ENCODE peak calls at places on chromosomes 1 and 21, in five cellular contexts. One of them, this sample, is unnamed.

GRCh38 chr21:43187715-43188114 is 18.9 kb downstream of the CRYAA start:
- DNase-seq in epithelial cell of proximal tubule: no peak
- DNase-seq in GM12878: no peak
- DNase-seq in thoracic aorta: no peak
- DNase-seq in H7: no peak
- DNase-seq in this sample: no peak

GRCh38 chr1:13830170-13830569 is 130.2 kb downstream of the PRDM2 start:
- DNase-seq in epithelial cell of proximal tubule: no peak
- DNase-seq in H7: no peak
- DNase-seq in GM12878: no peak
- DNase-seq in thoracic aorta: no peak
- DNase-seq in this sample: no peak

GRCh38 chr1:16204634-16205332 is 7.7 kb downstream of the ARHGEF19 start:
- DNase-seq in epithelial cell of proximal tubule: no peak
- DNase-seq in GM12878: no peak
- DNase-seq in thoracic aorta: no peak
- DNase-seq in H7: peak
- DNase-seq in this sample: peak

GRCh38 chr1:201598973-201599372 is 60.0 kb downstream of the NAV1 start:
- DNase-seq in epithelial cell of proximal tubule: no peak
- DNase-seq in H7: no peak
- DNase-seq in thoracic aorta: no peak
- DNase-seq in GM12878: no peak
- DNase-seq in this sample: no peak

GRCh38 chr1:224256642-224257041 is 73.3 kb downstream of the NVL start:
- DNase-seq in H7: peak
- DNase-seq in GM12878: no peak
- DNase-seq in thoracic aorta: no peak
- DNase-seq in epithelial cell of proximal tubule: no peak
- DNase-seq in this sample: no peak

GRCh38 chr1:185058886-185059285 is 13.5 kb downstream of the RNF2 start:
- DNase-seq in H7: no peak
- DNase-seq in epithelial cell of proximal tubule: no peak
- DNase-seq in thoracic aorta: no peak
- DNase-seq in GM12878: no peak
- DNase-seq in this sample: no peak

GRCh38 chr1:43786975-43787374 is 79.6 kb downstream of the ST3GAL3 start:
- DNase-seq in thoracic aorta: no peak
- DNase-seq in epithelial cell of proximal tubule: no peak
- DNase-seq in H7: no peak
- DNase-seq in GM12878: no peak
- DNase-seq in this sample: no peak

GRCh38 chr1:8985915-8986813 is 40.1 kb downstream of the SLC2A7 start:
- DNase-seq in H7: no peak
- DNase-seq in GM12878: no peak
- DNase-seq in thoracic aorta: peak
- DNase-seq in epithelial cell of proximal tubule: peak
- DNase-seq in this sample: no peak

GRCh38 chr1:37630426-37631038 is 4.2 kb downstream of the RSPO1 start:
- DNase-seq in thoracic aorta: no peak
- DNase-seq in GM12878: no peak
- DNase-seq in epithelial cell of proximal tubule: no peak
- DNase-seq in H7: peak
- DNase-seq in this sample: no peak

GRCh38 chr1:27832762-27833161 is 2.2 kb downstream of the PPP1R8 start:
- DNase-seq in thoracic aorta: no peak
- DNase-seq in H7: no peak
- DNase-seq in GM12878: no peak
- DNase-seq in epithelial cell of proximal tubule: no peak
- DNase-seq in this sample: no peak

GRCh38 chr21:42835611-42836401 is 43.5 kb downstream of the WDR4 start:
- DNase-seq in epithelial cell of proximal tubule: no peak
- DNase-seq in GM12878: no peak
- DNase-seq in thoracic aorta: no peak
- DNase-seq in H7: no peak
- DNase-seq in this sample: no peak

GRCh38 chr1:202871367-202871766 is 17.6 kb downstream of the RABIF start:
- DNase-seq in epithelial cell of proximal tubule: no peak
- DNase-seq in thoracic aorta: no peak
- DNase-seq in GM12878: no peak
- DNase-seq in H7: no peak
- DNase-seq in this sample: no peak

GRCh38 chr21:16425297-16425696 is 695.5 kb downstream of the USP25 start:
- DNase-seq in epithelial cell of proximal tubule: no peak
- DNase-seq in GM12878: no peak
- DNase-seq in H7: no peak
- DNase-seq in thoracic aorta: no peak
- DNase-seq in this sample: no peak

GRCh38 chr1:200279810-200280411 is 129.9 kb downstream of the ZNF281 start:
- DNase-seq in H7: peak
- DNase-seq in thoracic aorta: no peak
- DNase-seq in GM12878: no peak
- DNase-seq in epithelial cell of proximal tubule: no peak
- DNase-seq in this sample: peak

GRCh38 chr1:8090241-8090702 is 64.2 kb upstream of the ERRFI1 start:
- DNase-seq in GM12878: no peak
- DNase-seq in epithelial cell of proximal tubule: no peak
- DNase-seq in H7: no peak
- DNase-seq in thoracic aorta: no peak
- DNase-seq in this sample: no peak

GRCh38 chr1:74715806-74716205 is 17.0 kb downstream of the CRYZ start:
- DNase-seq in thoracic aorta: no peak
- DNase-seq in GM12878: no peak
- DNase-seq in H7: no peak
- DNase-seq in epithelial cell of proximal tubule: no peak
- DNase-seq in this sample: no peak

GRCh38 chr1:74713849-74714248 is 19.0 kb downstream of the CRYZ start:
- DNase-seq in GM12878: no peak
- DNase-seq in epithelial cell of proximal tubule: no peak
- DNase-seq in H7: no peak
- DNase-seq in thoracic aorta: no peak
- DNase-seq in this sample: no peak

GRCh38 chr1:74717626-74718025 is 15.2 kb downstream of the CRYZ start:
- DNase-seq in GM12878: no peak
- DNase-seq in H7: no peak
- DNase-seq in epithelial cell of proximal tubule: no peak
- DNase-seq in thoracic aorta: no peak
- DNase-seq in this sample: no peak

GRCh38 chr1:74714429-74715362 is 18.2 kb downstream of the CRYZ start:
- DNase-seq in GM12878: no peak
- DNase-seq in epithelial cell of proximal tubule: no peak
- DNase-seq in thoracic aorta: no peak
- DNase-seq in H7: no peak
- DNase-seq in this sample: no peak

GRCh38 chr1:74716822-74717221 is 16.0 kb downstream of the CRYZ start:
- DNase-seq in H7: no peak
- DNase-seq in GM12878: no peak
- DNase-seq in thoracic aorta: no peak
- DNase-seq in epithelial cell of proximal tubule: no peak
- DNase-seq in this sample: no peak
- H3K4me3 ChIP-seq in H7: no peak
- H3K4me3 ChIP-seq in GM12878: no peak
- H3K4me3 ChIP-seq in thoracic aorta: no peak
- H3K4me3 ChIP-seq in epithelial cell of proximal tubule: no peak
- H3K4me3 ChIP-seq in this sample: no peak

GRCh38 chr1:150111670-150112069 is 38.0 kb upstream of the PLEKHO1 start:
- DNase-seq in H7: no peak
- DNase-seq in thoracic aorta: no peak
- DNase-seq in GM12878: no peak
- DNase-seq in epithelial cell of proximal tubule: no peak
- DNase-seq in this sample: no peak

GRCh38 chr1:150102986-150103385 is 35.4 kb downstream of the VPS45 start:
- DNase-seq in thoracic aorta: no peak
- DNase-seq in H7: no peak
- DNase-seq in GM12878: no peak
- DNase-seq in epithelial cell of proximal tubule: no peak
- DNase-seq in this sample: no peak

GRCh38 chr1:150109567-150109966 is 40.1 kb upstream of the PLEKHO1 start:
- DNase-seq in GM12878: no peak
- DNase-seq in epithelial cell of proximal tubule: no peak
- DNase-seq in H7: no peak
- DNase-seq in thoracic aorta: no peak
- DNase-seq in this sample: peak

GRCh38 chr1:150110066-150110465 is 39.6 kb upstream of the PLEKHO1 start:
- DNase-seq in epithelial cell of proximal tubule: no peak
- DNase-seq in GM12878: no peak
- DNase-seq in H7: no peak
- DNase-seq in thoracic aorta: no peak
- DNase-seq in this sample: peak

DNA sequence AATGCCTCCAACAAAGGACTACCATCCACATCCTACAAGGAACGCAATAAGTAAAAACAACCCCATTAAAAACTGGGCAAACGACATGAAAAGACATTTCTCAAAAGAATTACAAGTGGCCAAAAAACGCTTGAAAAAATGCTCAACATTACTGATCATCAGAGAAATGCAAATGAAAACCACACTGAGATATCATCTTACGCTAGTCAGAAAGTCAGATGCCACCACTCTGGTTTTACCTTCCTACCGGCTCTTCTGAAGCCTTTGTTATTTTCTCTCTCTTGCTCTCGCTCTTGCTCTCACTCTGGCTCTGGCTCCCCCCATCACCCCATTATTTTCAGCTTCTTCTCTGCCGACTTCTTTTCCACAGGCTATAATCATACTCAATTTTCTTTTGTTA is 38.8 kb downstream of the VPS45 start:
- DNase-seq in GM12878: no peak
- DNase-seq in thoracic aorta: no peak
- DNase-seq in H7: no peak
- DNase-seq in epithelial cell of proximal tubule: no peak
- DNase-seq in this sample: no peak
- H3K4me3 ChIP-seq in GM12878: no peak
- H3K4me3 ChIP-seq in thoracic aorta: no peak
- H3K4me3 ChIP-seq in H7: no peak
- H3K4me3 ChIP-seq in epithelial cell of proximal tubule: no peak
- H3K4me3 ChIP-seq in this sample: no peak

GRCh38 chr1:110005971-110006370 is 21.4 kb downstream of the AHCYL1 start:
- DNase-seq in epithelial cell of proximal tubule: no peak
- DNase-seq in H7: no peak
- DNase-seq in thoracic aorta: no peak
- DNase-seq in GM12878: no peak
- DNase-seq in this sample: no peak
- H3K4me3 ChIP-seq in epithelial cell of proximal tubule: peak
- H3K4me3 ChIP-seq in H7: no peak
- H3K4me3 ChIP-seq in thoracic aorta: no peak
- H3K4me3 ChIP-seq in GM12878: no peak
- H3K4me3 ChIP-seq in this sample: no peak

GRCh38 chr1:168170552-168171508 is 7.9 kb upstream of the TIPRL start:
- DNase-seq in epithelial cell of proximal tubule: no peak
- DNase-seq in H7: no peak
- DNase-seq in GM12878: no peak
- DNase-seq in thoracic aorta: no peak
- DNase-seq in this sample: no peak
- H3K4me3 ChIP-seq in epithelial cell of proximal tubule: no peak
- H3K4me3 ChIP-seq in H7: no peak
- H3K4me3 ChIP-seq in GM12878: no peak
- H3K4me3 ChIP-seq in thoracic aorta: no peak
- H3K4me3 ChIP-seq in this sample: no peak

GRCh38 chr1:115283249-115283648 is 54.8 kb downstream of the NGF start:
- DNase-seq in epithelial cell of proximal tubule: no peak
- DNase-seq in thoracic aorta: no peak
- DNase-seq in GM12878: no peak
- DNase-seq in H7: no peak
- DNase-seq in this sample: no peak

GRCh38 chr1:115280073-115280472 is 58.0 kb downstream of the NGF start:
- DNase-seq in epithelial cell of proximal tubule: no peak
- DNase-seq in thoracic aorta: no peak
- DNase-seq in H7: no peak
- DNase-seq in GM12878: no peak
- DNase-seq in this sample: no peak

GRCh38 chr1:115283681-115284146 is 54.3 kb downstream of the NGF start:
- DNase-seq in GM12878: no peak
- DNase-seq in thoracic aorta: no peak
- DNase-seq in H7: no peak
- DNase-seq in epithelial cell of proximal tubule: no peak
- DNase-seq in this sample: no peak

GRCh38 chr1:115282825-115283224 is 55.2 kb downstream of the NGF start:
- DNase-seq in thoracic aorta: no peak
- DNase-seq in GM12878: no peak
- DNase-seq in H7: no peak
- DNase-seq in epithelial cell of proximal tubule: no peak
- DNase-seq in this sample: no peak

DNA sequence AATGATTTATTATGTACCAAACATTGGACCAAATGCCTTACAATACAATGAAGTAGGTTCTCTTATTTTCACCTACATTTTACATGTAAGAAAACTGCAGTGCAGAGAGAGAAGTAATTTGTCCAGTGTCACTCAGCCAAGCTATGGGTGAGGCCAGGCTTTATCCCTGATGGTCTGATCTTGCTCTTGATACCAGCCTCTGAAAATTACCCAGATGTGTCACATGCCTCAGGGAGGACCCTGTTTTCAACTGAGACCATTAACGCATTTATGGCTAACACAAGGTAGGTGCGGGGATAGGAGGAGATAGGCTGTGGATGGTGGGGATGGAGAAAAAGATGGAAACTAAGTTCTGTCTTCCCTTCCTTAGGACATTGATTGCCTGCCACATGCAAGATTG is 56.9 kb downstream of the NGF start:
- DNase-seq in thoracic aorta: no peak
- DNase-seq in GM12878: no peak
- DNase-seq in epithelial cell of proximal tubule: no peak
- DNase-seq in H7: no peak
- DNase-seq in this sample: no peak
- H3K4me3 ChIP-seq in thoracic aorta: no peak
- H3K4me3 ChIP-seq in GM12878: no peak
- H3K4me3 ChIP-seq in epithelial cell of proximal tubule: no peak
- H3K4me3 ChIP-seq in H7: no peak
- H3K4me3 ChIP-seq in this sample: no peak

This sample was measured in naive thymus-derived CD4-positive, alpha-beta T cell.